ENCODE peak calls at places on chromosome 1, in seven cellular contexts. M is SK-N-SH, X is ELF-1, R is H9, Y is ACHN, J is DMS53, N is foreskin fibroblast. L is an unnamed sample.

GRCh38 chr1:113041569-113042335 is 31.2 kb upstream of the LRIG2 start:
- DNase-seq in M (no peak), X (peak), R (no peak), Y (no peak), J (no peak), N (peak), L (peak)

GRCh38 chr1:209850342-209850979 is 22.7 kb downstream of the UTP25 start:
- DNase-seq in M (peak), X (peak), R (peak), Y (peak), J (peak), N (peak), L (peak)

GRCh38 chr1:171220551-171221175 is 27.6 kb upstream of the FMO1 start:
- DNase-seq in M (no peak), X (peak), R (peak), Y (no peak), J (no peak), N (peak), L (no peak)

GRCh38 chr1:67741121-67741520 is 56.1 kb downstream of the GADD45A start:
- DNase-seq in M (no peak), X (no peak), R (no peak), Y (no peak), J (peak), N (no peak), L (no peak)

GRCh38 chr1:119766374-119766794 is 2.3 kb downstream of the HMGCS2 start:
- DNase-seq in M (no peak), X (no peak), R (no peak), Y (no peak), J (peak), N (no peak), L (no peak)

GRCh38 chr1:212290608-212291007 is 5.4 kb downstream of the PPP2R5A start:
- DNase-seq in M (no peak), X (no peak), R (no peak), Y (no peak), J (peak), N (no peak), L (no peak)

GRCh38 chr1:31702836-31703404 is 897 bp downstream of the COL16A1 start:
- DNase-seq in M (peak), X (no peak), R (no peak), Y (no peak), J (no peak), N (peak), L (peak)

GRCh38 chr1:46533179-46533864 is 18.1 kb downstream of the KNCN start:
- DNase-seq in M (peak), X (no peak), R (no peak), Y (no peak), J (peak), N (peak), L (no peak)